ENCODE peak calls at places on chromosome 22, in nine cellular contexts. One of them, this sample, is unnamed. For H3K9me3 and H3K27me3, the result is how much of the 10 kb centered on the place peaks cover.

GRCh38 chr22:32476804-32477203 is 2.2 kb downstream of the FBXO7 start:
- DNase-seq in pancreas: no peak
- DNase-seq in psoas muscle: no peak
- DNase-seq in IMR-90: no peak
- DNase-seq in CD8-positive, alpha-beta T cell: no peak
- DNase-seq in SJSA1: peak
- DNase-seq in effector memory CD4-positive, alpha-beta T cell: no peak
- DNase-seq in fibroblast of lung: no peak
- DNase-seq in adrenal gland: no peak
- DNase-seq in this sample: no peak

GRCh38 chr22:44916281-44917231 is 93.2 kb downstream of the PHF21B start:
- DNase-seq in pancreas: no peak
- DNase-seq in psoas muscle: no peak
- DNase-seq in IMR-90: no peak
- DNase-seq in CD8-positive, alpha-beta T cell: no peak
- DNase-seq in SJSA1: no peak
- DNase-seq in effector memory CD4-positive, alpha-beta T cell: no peak
- DNase-seq in fibroblast of lung: no peak
- DNase-seq in adrenal gland: no peak
- DNase-seq in this sample: no peak

GRCh38 chr22:41856484-41856883 is 23.6 kb downstream of the SREBF2 start:
- DNase-seq in pancreas: no peak
- DNase-seq in psoas muscle: no peak
- DNase-seq in IMR-90: no peak
- DNase-seq in CD8-positive, alpha-beta T cell: no peak
- DNase-seq in SJSA1: no peak
- DNase-seq in effector memory CD4-positive, alpha-beta T cell: no peak
- DNase-seq in fibroblast of lung: no peak
- DNase-seq in adrenal gland: no peak
- DNase-seq in this sample: no peak

GRCh38 chr22:29156507-29156906 is 49.2 kb upstream of the EMID1 start:
- DNase-seq in pancreas: no peak
- DNase-seq in psoas muscle: no peak
- DNase-seq in IMR-90: peak
- DNase-seq in CD8-positive, alpha-beta T cell: no peak
- DNase-seq in SJSA1: peak
- DNase-seq in effector memory CD4-positive, alpha-beta T cell: no peak
- DNase-seq in fibroblast of lung: no peak
- DNase-seq in adrenal gland: no peak
- DNase-seq in this sample: no peak

GRCh38 chr22:20584872-20585639 is 77.6 kb downstream of the MED15 start:
- DNase-seq in pancreas: no peak
- DNase-seq in psoas muscle: no peak
- DNase-seq in IMR-90: no peak
- DNase-seq in CD8-positive, alpha-beta T cell: no peak
- DNase-seq in SJSA1: no peak
- DNase-seq in effector memory CD4-positive, alpha-beta T cell: no peak
- DNase-seq in fibroblast of lung: no peak
- DNase-seq in adrenal gland: no peak
- DNase-seq in this sample: no peak

GRCh38 chr22:44567846-44568493 is 69.9 kb upstream of the RTL6 start:
- DNase-seq in pancreas: peak
- DNase-seq in psoas muscle: peak
- DNase-seq in IMR-90: peak
- DNase-seq in CD8-positive, alpha-beta T cell: peak
- DNase-seq in SJSA1: peak
- DNase-seq in effector memory CD4-positive, alpha-beta T cell: peak
- DNase-seq in fibroblast of lung: peak
- DNase-seq in adrenal gland: peak
- DNase-seq in this sample: peak

GRCh38 chr22:42142771-42143461 is 12.3 kb upstream of the CYP2D6 start:
- DNase-seq in pancreas: no peak
- DNase-seq in psoas muscle: no peak
- DNase-seq in IMR-90: no peak
- DNase-seq in CD8-positive, alpha-beta T cell: no peak
- DNase-seq in SJSA1: no peak
- DNase-seq in effector memory CD4-positive, alpha-beta T cell: no peak
- DNase-seq in fibroblast of lung: no peak
- DNase-seq in adrenal gland: no peak
- DNase-seq in this sample: no peak

GRCh38 chr22:22479999-22480532 is 28.5 kb downstream of the ZNF280B start:
- DNase-seq in pancreas: no peak
- DNase-seq in psoas muscle: no peak
- DNase-seq in IMR-90: peak
- DNase-seq in CD8-positive, alpha-beta T cell: no peak
- DNase-seq in SJSA1: no peak
- DNase-seq in effector memory CD4-positive, alpha-beta T cell: no peak
- DNase-seq in fibroblast of lung: peak
- DNase-seq in adrenal gland: no peak
- DNase-seq in this sample: no peak

GRCh38 chr22:20756846-20757245 is 17.1 kb upstream of the SERPIND1 start:
- DNase-seq in pancreas: no peak
- DNase-seq in psoas muscle: no peak
- DNase-seq in IMR-90: no peak
- DNase-seq in CD8-positive, alpha-beta T cell: no peak
- DNase-seq in SJSA1: no peak
- DNase-seq in effector memory CD4-positive, alpha-beta T cell: no peak
- DNase-seq in fibroblast of lung: no peak
- DNase-seq in adrenal gland: no peak
- DNase-seq in this sample: no peak

GRCh38 chr22:40679964-40680818 is 907 bp downstream of the MCHR1 start:
- DNase-seq in pancreas: no peak
- DNase-seq in psoas muscle: no peak
- DNase-seq in IMR-90: peak
- DNase-seq in CD8-positive, alpha-beta T cell: no peak
- DNase-seq in SJSA1: no peak
- DNase-seq in effector memory CD4-positive, alpha-beta T cell: no peak
- DNase-seq in fibroblast of lung: no peak
- DNase-seq in adrenal gland: no peak
- DNase-seq in this sample: no peak

GRCh38 chr22:42964994-42965699 is 49.8 kb downstream of the PACSIN2 start:
- DNase-seq in pancreas: no peak
- DNase-seq in psoas muscle: no peak
- DNase-seq in IMR-90: peak
- DNase-seq in CD8-positive, alpha-beta T cell: no peak
- DNase-seq in SJSA1: no peak
- DNase-seq in effector memory CD4-positive, alpha-beta T cell: no peak
- DNase-seq in fibroblast of lung: peak
- DNase-seq in adrenal gland: peak
- DNase-seq in this sample: no peak

DNA sequence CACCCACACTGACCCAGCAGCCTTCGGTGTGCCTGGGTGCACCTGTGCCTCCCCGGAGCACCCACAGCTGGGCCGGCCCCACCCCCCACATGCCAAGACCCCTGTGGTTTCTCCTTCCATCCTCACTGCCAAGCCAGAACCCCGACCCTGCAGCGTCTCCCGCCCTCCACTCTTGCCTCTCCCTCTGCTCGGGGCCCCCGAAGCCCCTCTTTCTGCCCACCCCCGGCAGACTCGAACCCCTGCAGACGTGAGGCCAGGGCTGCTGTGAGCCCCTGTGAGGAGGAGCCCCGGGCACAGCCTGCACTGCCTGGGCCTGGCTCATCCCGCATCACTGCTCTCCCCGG is 521.1 kb downstream of the BRD1 start:
- DNase-seq in pancreas: peak
- DNase-seq in psoas muscle: no peak
- DNase-seq in IMR-90: no peak
- DNase-seq in CD8-positive, alpha-beta T cell: peak
- DNase-seq in SJSA1: no peak
- DNase-seq in effector memory CD4-positive, alpha-beta T cell: no peak
- DNase-seq in fibroblast of lung: no peak
- DNase-seq in adrenal gland: peak
- DNase-seq in this sample: no peak
- H3K9me3 ChIP-seq in pancreas: under half
- H3K9me3 ChIP-seq in psoas muscle: under half
- H3K9me3 ChIP-seq in IMR-90: half or more
- H3K9me3 ChIP-seq in CD8-positive, alpha-beta T cell: under half
- H3K9me3 ChIP-seq in SJSA1: under half
- H3K9me3 ChIP-seq in effector memory CD4-positive, alpha-beta T cell: under half
- H3K9me3 ChIP-seq in fibroblast of lung: under half
- H3K9me3 ChIP-seq in adrenal gland: under half
- H3K9me3 ChIP-seq in this sample: under half

DNA sequence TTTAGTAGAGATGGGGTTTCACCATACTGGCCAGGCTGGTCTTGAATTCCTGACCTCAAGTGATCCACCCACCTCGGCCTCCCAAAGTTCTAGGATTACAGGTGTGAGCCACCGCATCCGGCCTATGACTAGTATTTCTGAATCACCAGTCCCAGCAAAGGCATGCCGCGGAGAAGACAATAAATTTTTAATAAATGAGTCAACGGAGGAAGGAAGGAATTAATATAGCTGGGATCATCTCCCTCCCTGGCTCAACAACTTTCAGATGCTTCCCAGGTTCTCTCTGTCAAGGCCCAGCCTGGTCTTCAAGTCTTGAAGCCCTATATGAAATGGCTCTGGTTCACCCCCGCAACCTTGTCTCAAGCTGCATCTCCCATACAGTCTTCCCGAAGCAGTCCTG is 45.7 kb downstream of the CYTH4 start:
- DNase-seq in pancreas: no peak
- DNase-seq in psoas muscle: no peak
- DNase-seq in IMR-90: peak
- DNase-seq in CD8-positive, alpha-beta T cell: no peak
- DNase-seq in SJSA1: peak
- DNase-seq in effector memory CD4-positive, alpha-beta T cell: no peak
- DNase-seq in fibroblast of lung: peak
- DNase-seq in adrenal gland: no peak
- DNase-seq in this sample: peak
- H3K27me3 ChIP-seq in pancreas: under half
- H3K27me3 ChIP-seq in psoas muscle: under half
- H3K27me3 ChIP-seq in IMR-90: under half
- H3K27me3 ChIP-seq in CD8-positive, alpha-beta T cell: under half
- H3K27me3 ChIP-seq in SJSA1: under half
- H3K27me3 ChIP-seq in effector memory CD4-positive, alpha-beta T cell: under half
- H3K27me3 ChIP-seq in fibroblast of lung: under half
- H3K27me3 ChIP-seq in adrenal gland: half or more
- H3K27me3 ChIP-seq in this sample: under half

DNA sequence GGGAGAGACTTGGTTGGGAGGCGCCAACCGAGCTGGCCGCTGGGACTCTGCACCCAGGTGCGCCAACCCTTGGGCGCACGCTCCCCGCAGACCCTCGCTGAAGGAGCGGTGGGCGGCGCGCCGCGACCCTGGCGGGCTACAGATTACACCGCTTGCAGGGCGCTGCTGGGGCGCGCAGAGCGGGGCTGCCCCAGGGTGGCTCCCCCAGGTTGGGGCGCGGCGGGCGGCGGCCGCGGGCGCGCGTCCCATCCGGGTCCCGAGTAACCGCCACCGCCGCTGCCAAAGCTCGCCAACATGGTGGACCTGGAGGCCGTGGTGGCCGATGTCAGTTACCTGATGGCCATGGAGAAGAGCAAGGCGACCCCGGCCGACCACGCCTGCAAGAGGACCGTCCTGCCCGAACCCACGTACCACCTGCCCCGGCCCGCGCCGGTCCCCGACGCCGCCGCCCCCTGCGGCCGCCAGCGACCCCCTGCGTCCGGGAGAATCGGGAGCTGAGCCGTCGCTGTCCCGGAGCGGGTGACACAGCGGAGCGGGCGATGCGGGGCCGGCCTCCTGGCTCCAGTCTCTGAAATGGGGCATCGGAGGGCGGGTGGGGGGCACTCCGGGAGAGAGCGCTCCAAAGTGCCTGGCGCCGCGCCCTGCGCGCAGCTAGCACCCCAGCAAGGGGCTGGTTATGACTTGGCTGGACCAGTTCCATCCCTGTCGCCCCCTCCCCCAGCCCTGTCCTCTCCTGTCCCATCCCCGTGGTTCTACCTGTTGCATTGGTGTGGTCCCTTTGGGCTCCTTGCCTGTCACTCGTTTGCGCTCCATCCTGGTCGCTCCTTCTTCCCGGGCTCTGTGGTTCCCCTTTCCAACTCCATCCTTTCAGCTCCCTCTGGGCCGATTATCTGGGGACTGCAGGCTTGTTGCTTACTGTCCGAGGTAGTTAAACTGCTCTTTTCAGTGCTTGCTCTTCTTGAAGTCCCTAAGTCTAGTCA is 143.3 kb upstream of the GRK3 start:
- DNase-seq in pancreas: no peak
- DNase-seq in psoas muscle: no peak
- DNase-seq in IMR-90: no peak
- DNase-seq in CD8-positive, alpha-beta T cell: no peak
- DNase-seq in SJSA1: no peak
- DNase-seq in effector memory CD4-positive, alpha-beta T cell: no peak
- DNase-seq in fibroblast of lung: peak
- DNase-seq in adrenal gland: no peak
- DNase-seq in this sample: no peak
- H3K4me3 ChIP-seq in pancreas: no peak
- H3K4me3 ChIP-seq in psoas muscle: peak
- H3K4me3 ChIP-seq in IMR-90: no peak
- H3K4me3 ChIP-seq in CD8-positive, alpha-beta T cell: no peak
- H3K4me3 ChIP-seq in SJSA1: no peak
- H3K4me3 ChIP-seq in effector memory CD4-positive, alpha-beta T cell: peak
- H3K4me3 ChIP-seq in fibroblast of lung: no peak
- H3K4me3 ChIP-seq in adrenal gland: no peak
- H3K4me3 ChIP-seq in this sample: no peak

GRCh38 chr22:11627436-11627797 is 3900.6 kb upstream of the OR11H1 start:
- DNase-seq in pancreas: no peak
- DNase-seq in psoas muscle: no peak
- DNase-seq in IMR-90: no peak
- DNase-seq in CD8-positive, alpha-beta T cell: no peak
- DNase-seq in SJSA1: no peak
- DNase-seq in effector memory CD4-positive, alpha-beta T cell: no peak
- DNase-seq in fibroblast of lung: no peak
- DNase-seq in adrenal gland: no peak
- DNase-seq in this sample: no peak
- H3K9me3 ChIP-seq in pancreas: under half
- H3K9me3 ChIP-seq in psoas muscle: under half
- H3K9me3 ChIP-seq in IMR-90: half or more
- H3K9me3 ChIP-seq in CD8-positive, alpha-beta T cell: under half
- H3K9me3 ChIP-seq in SJSA1: under half
- H3K9me3 ChIP-seq in effector memory CD4-positive, alpha-beta T cell: under half
- H3K9me3 ChIP-seq in fibroblast of lung: under half
- H3K9me3 ChIP-seq in adrenal gland: under half
- H3K9me3 ChIP-seq in this sample: under half

This sample was measured in MG63.